ENCODE peak calls at places on chromosomes 7 and 10, in eight cellular contexts. One of them, this sample, is unnamed.

GRCh38 chr10:125739994-125740679 is 20.6 kb downstream of the EDRF1 start:
- DNase-seq in testis: no peak
- DNase-seq in IMR-90: no peak
- DNase-seq in stomach: no peak
- DNase-seq in heart left ventricle: no peak
- DNase-seq in GM12878: no peak
- DNase-seq in ovary: no peak
- DNase-seq in NB4: no peak
- DNase-seq in this sample: no peak

GRCh38 chr7:22137466-22137865 is 191.8 kb upstream of the CDCA7L start:
- DNase-seq in testis: no peak
- DNase-seq in IMR-90: peak; percentile 38
- DNase-seq in stomach: no peak
- DNase-seq in heart left ventricle: no peak
- DNase-seq in GM12878: no peak
- DNase-seq in ovary: no peak
- DNase-seq in NB4: no peak
- DNase-seq in this sample: no peak

GRCh38 chr7:152177696-152178404 is 152.4 kb downstream of the GALNT11 start:
- DNase-seq in testis: no peak
- DNase-seq in IMR-90: peak; percentile 23
- DNase-seq in stomach: no peak
- DNase-seq in heart left ventricle: no peak
- DNase-seq in GM12878: no peak
- DNase-seq in ovary: no peak
- DNase-seq in NB4: no peak
- DNase-seq in this sample: no peak

GRCh38 chr7:44278451-44279161 is 46.8 kb downstream of the CAMK2B start:
- DNase-seq in testis: no peak
- DNase-seq in IMR-90: peak; percentile 75
- DNase-seq in stomach: no peak
- DNase-seq in heart left ventricle: no peak
- DNase-seq in GM12878: no peak
- DNase-seq in ovary: peak; percentile 6
- DNase-seq in NB4: no peak
- DNase-seq in this sample: no peak

GRCh38 chr10:10662720-10663467 is 354.8 kb upstream of the CELF2 start:
- DNase-seq in testis: no peak
- DNase-seq in IMR-90: no peak
- DNase-seq in stomach: no peak
- DNase-seq in heart left ventricle: no peak
- DNase-seq in GM12878: no peak
- DNase-seq in ovary: no peak
- DNase-seq in NB4: no peak
- DNase-seq in this sample: no peak

GRCh38 chr7:72321637-72322036 is 90.5 kb downstream of the CALN1 start:
- DNase-seq in testis: no peak
- DNase-seq in IMR-90: no peak
- DNase-seq in stomach: no peak
- DNase-seq in heart left ventricle: no peak
- DNase-seq in GM12878: no peak
- DNase-seq in ovary: no peak
- DNase-seq in NB4: no peak
- DNase-seq in this sample: no peak

GRCh38 chr7:6026011-6026819 is 5.0 kb upstream of the ANKRD61 start:
- DNase-seq in testis: peak; percentile 27
- DNase-seq in IMR-90: peak; percentile 20
- DNase-seq in stomach: peak; percentile 67
- DNase-seq in heart left ventricle: peak; percentile 73
- DNase-seq in GM12878: peak; percentile 23
- DNase-seq in ovary: no peak
- DNase-seq in NB4: peak; percentile 76
- DNase-seq in this sample: peak; percentile 23

GRCh38 chr7:18347170-18347569 is 148.4 kb upstream of the HDAC9 start:
- DNase-seq in testis: no peak
- DNase-seq in IMR-90: no peak
- DNase-seq in stomach: no peak
- DNase-seq in heart left ventricle: no peak
- DNase-seq in GM12878: no peak
- DNase-seq in ovary: no peak
- DNase-seq in NB4: peak; percentile 24
- DNase-seq in this sample: no peak

GRCh38 chr7:148884049-148884298 is at the start of gene EZH2:
- DNase-seq in testis: no peak
- DNase-seq in IMR-90: no peak
- DNase-seq in stomach: no peak
- DNase-seq in heart left ventricle: no peak
- DNase-seq in GM12878: no peak
- DNase-seq in ovary: no peak
- DNase-seq in NB4: no peak
- DNase-seq in this sample: no peak

GRCh38 chr7:2719007-2719406 is 31.0 kb downstream of the AMZ1 start:
- DNase-seq in testis: no peak
- DNase-seq in IMR-90: no peak
- DNase-seq in stomach: no peak
- DNase-seq in heart left ventricle: no peak
- DNase-seq in GM12878: no peak
- DNase-seq in ovary: no peak
- DNase-seq in NB4: peak; percentile 59
- DNase-seq in this sample: peak; percentile 29

GRCh38 chr7:106269263-106269961 is 15.4 kb downstream of the NAMPT start:
- DNase-seq in testis: no peak
- DNase-seq in IMR-90: no peak
- DNase-seq in stomach: no peak
- DNase-seq in heart left ventricle: no peak
- DNase-seq in GM12878: no peak
- DNase-seq in ovary: no peak
- DNase-seq in NB4: no peak
- DNase-seq in this sample: no peak
- TF ChIP-seq POLR2A in testis: no peak
- TF ChIP-seq POLR2A in IMR-90: no peak
- TF ChIP-seq POLR2A in stomach: no peak
- TF ChIP-seq POLR2A in heart left ventricle: no peak
- TF ChIP-seq POLR2A in GM12878: no peak
- TF ChIP-seq POLR2A in ovary: no peak
- TF ChIP-seq POLR2A in NB4: no peak
- TF ChIP-seq POLR2A in this sample: no peak

DNA sequence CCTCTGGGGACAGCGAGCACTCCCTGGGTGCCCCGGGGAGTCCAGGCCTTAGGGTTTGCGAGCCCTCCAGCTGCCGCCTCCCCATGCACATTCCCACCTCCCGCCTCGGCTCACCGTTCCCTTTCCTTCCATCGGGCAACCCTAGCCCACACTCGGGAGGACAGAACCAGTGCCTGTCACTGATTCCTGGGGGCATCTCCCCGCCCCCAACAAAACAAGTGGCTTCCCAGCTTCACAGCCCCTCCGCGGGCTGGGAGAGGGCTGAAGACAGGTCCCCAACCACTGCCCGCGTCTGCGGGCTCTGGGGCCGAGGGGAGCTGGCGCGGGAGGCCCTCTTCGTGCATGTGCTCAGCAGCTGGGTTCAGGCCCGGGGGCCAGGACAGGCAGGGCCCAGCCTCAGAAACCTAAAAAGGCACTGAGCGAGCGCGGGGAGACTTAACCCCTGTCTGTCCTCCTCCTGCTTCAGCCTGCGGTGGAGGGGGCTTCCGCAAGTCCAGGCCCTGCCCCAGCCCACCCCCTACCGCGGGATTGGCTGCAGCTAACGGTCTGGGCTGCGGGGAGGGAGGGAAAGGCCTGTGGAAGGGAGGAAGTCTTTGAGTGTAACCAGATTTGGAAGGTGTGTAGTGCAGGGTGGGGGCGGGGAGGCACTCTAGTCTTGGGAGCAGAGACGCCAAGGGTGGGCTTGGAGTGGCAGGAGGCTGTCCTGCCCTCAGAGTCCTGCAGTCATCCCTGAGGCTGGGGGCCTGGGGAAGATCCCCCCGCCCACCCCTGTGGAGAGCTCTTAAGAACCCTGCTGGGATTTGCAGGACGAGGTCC is 1.2 kb downstream of the FLNC start:
- DNase-seq in testis: no peak
- DNase-seq in IMR-90: peak; percentile 68
- DNase-seq in stomach: no peak
- DNase-seq in heart left ventricle: peak; percentile 72
- DNase-seq in GM12878: no peak
- DNase-seq in ovary: peak; percentile 43
- DNase-seq in NB4: peak; percentile 93
- DNase-seq in this sample: no peak
- TF ChIP-seq POLR2A in testis: no peak
- TF ChIP-seq POLR2A in IMR-90: no peak
- TF ChIP-seq POLR2A in stomach: no peak
- TF ChIP-seq POLR2A in heart left ventricle: peak; percentile 61
- TF ChIP-seq POLR2A in GM12878: no peak
- TF ChIP-seq POLR2A in ovary: no peak
- TF ChIP-seq POLR2A in NB4: peak; percentile 67
- TF ChIP-seq POLR2A in this sample: no peak

GRCh38 chr10:112954974-112955735 is 5.1 kb downstream of the TCF7L2 start:
- DNase-seq in testis: no peak
- DNase-seq in IMR-90: no peak
- DNase-seq in stomach: no peak
- DNase-seq in heart left ventricle: no peak
- DNase-seq in GM12878: no peak
- DNase-seq in ovary: no peak
- DNase-seq in NB4: no peak
- DNase-seq in this sample: no peak

GRCh38 chr10:112953760-112954159 is 3.7 kb downstream of the TCF7L2 start:
- DNase-seq in testis: no peak
- DNase-seq in IMR-90: peak; percentile 82
- DNase-seq in stomach: no peak
- DNase-seq in heart left ventricle: no peak
- DNase-seq in GM12878: no peak
- DNase-seq in ovary: no peak
- DNase-seq in NB4: no peak
- DNase-seq in this sample: no peak

GRCh38 chr10:112956631-112957350 is 6.7 kb downstream of the TCF7L2 start:
- DNase-seq in testis: no peak
- DNase-seq in IMR-90: no peak
- DNase-seq in stomach: no peak
- DNase-seq in heart left ventricle: no peak
- DNase-seq in GM12878: no peak
- DNase-seq in ovary: no peak
- DNase-seq in NB4: no peak
- DNase-seq in this sample: no peak

GRCh38 chr10:112957589-112958202 is 7.6 kb downstream of the TCF7L2 start:
- DNase-seq in testis: no peak
- DNase-seq in IMR-90: no peak
- DNase-seq in stomach: no peak
- DNase-seq in heart left ventricle: no peak
- DNase-seq in GM12878: no peak
- DNase-seq in ovary: no peak
- DNase-seq in NB4: no peak
- DNase-seq in this sample: no peak

GRCh38 chr10:112955736-112956421 is 5.8 kb downstream of the TCF7L2 start:
- DNase-seq in testis: no peak
- DNase-seq in IMR-90: peak; percentile 88
- DNase-seq in stomach: no peak
- DNase-seq in heart left ventricle: no peak
- DNase-seq in GM12878: no peak
- DNase-seq in ovary: no peak
- DNase-seq in NB4: no peak
- DNase-seq in this sample: no peak
- TF ChIP-seq POLR2A in testis: no peak
- TF ChIP-seq POLR2A in IMR-90: no peak
- TF ChIP-seq POLR2A in stomach: no peak
- TF ChIP-seq POLR2A in heart left ventricle: no peak
- TF ChIP-seq POLR2A in GM12878: no peak
- TF ChIP-seq POLR2A in ovary: no peak
- TF ChIP-seq POLR2A in NB4: no peak
- TF ChIP-seq POLR2A in this sample: no peak

GRCh38 chr10:52308251-52309031 is 5.6 kb upstream of the DKK1 start:
- DNase-seq in testis: peak; percentile 73
- DNase-seq in IMR-90: peak; percentile 78
- DNase-seq in stomach: peak; percentile 46
- DNase-seq in heart left ventricle: peak; percentile 52
- DNase-seq in GM12878: no peak
- DNase-seq in ovary: peak; percentile 25
- DNase-seq in NB4: peak; percentile 65
- DNase-seq in this sample: peak; percentile 55
- TF ChIP-seq POLR2A in testis: no peak
- TF ChIP-seq POLR2A in IMR-90: peak; percentile 52
- TF ChIP-seq POLR2A in stomach: no peak
- TF ChIP-seq POLR2A in heart left ventricle: no peak
- TF ChIP-seq POLR2A in GM12878: no peak
- TF ChIP-seq POLR2A in ovary: no peak
- TF ChIP-seq POLR2A in NB4: no peak
- TF ChIP-seq POLR2A in this sample: no peak

DNA sequence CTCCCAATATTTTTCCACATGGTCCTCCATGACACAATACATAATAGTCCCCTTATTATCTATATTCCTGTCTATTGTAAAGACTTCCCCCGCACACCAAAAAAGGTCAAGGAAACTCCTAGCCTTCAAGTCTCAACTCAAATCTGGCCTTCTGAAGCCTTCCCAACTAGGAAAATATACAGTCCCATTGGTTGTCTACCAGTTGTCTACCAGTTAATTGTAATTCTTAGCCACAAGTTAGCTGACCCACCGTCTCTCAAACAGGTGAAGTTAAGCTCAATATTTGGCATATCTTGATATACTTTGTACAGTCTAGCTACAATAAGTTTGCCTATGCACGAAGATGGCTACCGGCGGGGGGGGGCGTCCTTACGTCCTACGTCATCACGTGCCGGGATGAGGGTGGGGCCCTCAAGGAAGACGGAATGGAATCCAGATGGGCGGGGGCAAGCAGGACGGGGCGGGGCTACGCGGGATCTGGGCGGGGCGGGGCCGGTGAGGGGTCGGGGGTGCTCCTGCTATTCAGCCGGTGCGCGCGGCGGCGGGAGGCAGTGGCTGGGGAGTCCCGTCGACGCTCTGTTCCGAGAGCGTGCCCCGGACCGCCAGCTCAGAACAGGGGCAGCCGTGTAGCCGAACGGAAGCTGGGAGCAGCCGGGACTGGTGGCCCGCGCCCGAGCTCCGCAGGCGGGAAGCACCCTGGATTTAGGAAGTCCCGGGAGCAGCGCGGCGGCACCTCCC is at the start of gene AHR:
- DNase-seq in testis: peak; percentile 98
- DNase-seq in IMR-90: peak; percentile 95
- DNase-seq in stomach: peak; percentile 95
- DNase-seq in heart left ventricle: peak; percentile 94
- DNase-seq in GM12878: peak; percentile 62
- DNase-seq in ovary: peak; percentile 91
- DNase-seq in NB4: peak; percentile 97
- DNase-seq in this sample: peak; percentile 96
- TF ChIP-seq POLR2A in testis: peak; percentile 8
- TF ChIP-seq POLR2A in IMR-90: peak; percentile 84
- TF ChIP-seq POLR2A in stomach: no peak
- TF ChIP-seq POLR2A in heart left ventricle: peak; percentile 98
- TF ChIP-seq POLR2A in GM12878: peak; percentile 89
- TF ChIP-seq POLR2A in ovary: peak; percentile 77
- TF ChIP-seq POLR2A in NB4: peak; percentile 89
- TF ChIP-seq POLR2A in this sample: peak; percentile 94

GRCh38 chr7:150378853-150379589 is at the start of gene ZNF775:
- DNase-seq in testis: peak; percentile 97
- DNase-seq in IMR-90: peak; percentile 89
- DNase-seq in stomach: peak; percentile 97
- DNase-seq in heart left ventricle: peak; percentile 97
- DNase-seq in GM12878: no peak
- DNase-seq in ovary: peak; percentile 97
- DNase-seq in NB4: peak; percentile 99
- DNase-seq in this sample: peak; percentile 97
- TF ChIP-seq POLR2A in testis: peak; percentile 57
- TF ChIP-seq POLR2A in IMR-90: peak; percentile 52
- TF ChIP-seq POLR2A in stomach: no peak
- TF ChIP-seq POLR2A in heart left ventricle: peak; percentile 95
- TF ChIP-seq POLR2A in GM12878: peak; percentile 93
- TF ChIP-seq POLR2A in ovary: peak; percentile 72
- TF ChIP-seq POLR2A in NB4: peak; percentile 93
- TF ChIP-seq POLR2A in this sample: peak; percentile 86

GRCh38 chr10:133208466-133208865 is 21.6 kb upstream of the UTF1 start:
- DNase-seq in testis: no peak
- DNase-seq in IMR-90: no peak
- DNase-seq in stomach: no peak
- DNase-seq in heart left ventricle: no peak
- DNase-seq in GM12878: no peak
- DNase-seq in ovary: peak; percentile 17
- DNase-seq in NB4: no peak
- DNase-seq in this sample: no peak
- TF ChIP-seq POLR2A in testis: no peak
- TF ChIP-seq POLR2A in IMR-90: no peak
- TF ChIP-seq POLR2A in stomach: no peak
- TF ChIP-seq POLR2A in heart left ventricle: no peak
- TF ChIP-seq POLR2A in GM12878: no peak
- TF ChIP-seq POLR2A in ovary: no peak
- TF ChIP-seq POLR2A in NB4: no peak
- TF ChIP-seq POLR2A in this sample: no peak

This sample was measured in body of pancreas.